ENCODE peak calls at places on chromosomes 5 and 9, in five cellular contexts. R is CD8-positive, alpha-beta T cell; X is transverse colon; P is sigmoid colon; U is GM23248. L is an unnamed sample.

GRCh38 chr5:150277043-150277442 is 12.5 kb downstream of the CAMK2A start:
- DNase-seq in P (no peak), U (no peak), R (no peak), X (no peak), L (no peak)

GRCh38 chr5:59126665-59127354 is 543.9 kb downstream of the RAB3C start:
- DNase-seq in U (peak; percentile 54), X (no peak), R (no peak), P (no peak), L (no peak)

GRCh38 chr9:18473551-18474279 is at the start of gene ADAMTSL1:
- DNase-seq in U (peak; percentile 79), R (no peak), P (peak; percentile 74), X (peak; percentile 25), L (peak; percentile 95)

GRCh38 chr9:98362624-98363023 is 107.2 kb upstream of the TBC1D2 start:
- DNase-seq in U (no peak), R (no peak), X (no peak), P (no peak), L (no peak)

GRCh38 chr5:15183520-15183919 is 311.9 kb upstream of the ANKH start:
- DNase-seq in X (no peak), R (no peak), U (peak; percentile 50), P (no peak), L (no peak)

GRCh38 chr5:472076-472655 is 29.2 kb downstream of the EXOC3 start:
- DNase-seq in P (peak; percentile 74), U (peak; percentile 71), R (no peak), X (peak; percentile 26), L (peak; percentile 40)

GRCh38 chr9:84061613-84062205 is 81.1 kb downstream of the RMI1 start:
- DNase-seq in X (peak; percentile 17), R (no peak), P (no peak), U (no peak), L (no peak)

GRCh38 chr5:126544087-126544740 is 50.8 kb downstream of the ALDH7A1 start:
- DNase-seq in U (peak; percentile 52), P (no peak), R (no peak), X (peak; percentile 54), L (peak; percentile 35)

GRCh38 chr5:1127991-1128785 is 16.3 kb upstream of the SLC12A7 start:
- DNase-seq in U (peak; percentile 49), P (no peak), R (no peak), X (no peak), L (no peak)

GRCh38 chr5:126234563-126235195 is 188.5 kb upstream of the GRAMD2B start:
- DNase-seq in X (peak; percentile 19), P (no peak), R (no peak), U (peak; percentile 24), L (peak; percentile 17)

GRCh38 chr9:123337971-123338370 is 18.0 kb upstream of the CRB2 start:
- DNase-seq in P (no peak), X (no peak), R (no peak), U (no peak), L (no peak)

GRCh38 chr9:131419716-131420115 is 25.8 kb downstream of the PRRC2B start:
- DNase-seq in U (no peak), X (no peak), R (no peak), P (no peak), L (no peak)

GRCh38 chr9:38421498-38422211 is 2.6 kb downstream of the IGFBPL1 start:
- DNase-seq in P (no peak), X (no peak), R (no peak), U (no peak), L (no peak)

GRCh38 chr5:64944868-64945267 is 176.1 kb downstream of the CWC27 start:
- DNase-seq in R (no peak), X (no peak), U (no peak), P (no peak), L (no peak)

GRCh38 chr9:38359297-38359653 is 33.2 kb upstream of the ALDH1B1 start:
- DNase-seq in R (no peak), P (peak; percentile 20), X (no peak), U (no peak), L (no peak)

DNA sequence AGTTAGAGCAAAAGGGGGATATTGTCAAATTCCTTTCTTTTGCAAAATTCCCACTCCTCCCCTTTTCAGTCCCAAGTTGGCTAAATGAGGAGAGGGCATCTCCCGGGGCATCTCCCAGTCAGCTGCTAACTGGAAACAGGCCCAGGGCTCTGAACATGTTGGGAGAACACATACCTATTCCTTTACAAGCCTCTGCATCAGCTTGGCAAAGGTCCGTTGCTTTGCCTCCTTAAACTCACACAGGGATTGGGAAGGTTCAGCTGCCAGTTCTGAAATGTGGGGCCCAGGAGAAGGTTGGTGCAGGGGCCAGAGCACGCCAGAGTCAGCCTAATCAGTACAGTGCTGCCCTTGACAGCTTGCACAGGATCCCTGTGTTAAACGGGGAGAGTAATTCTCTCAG is 11.0 kb upstream of the DMRT3 start:
- DNase-seq in X (no peak), U (no peak), P (no peak), R (no peak), L (no peak)
- H3K27me3 ChIP-seq in X (peaks cover 99% of the 10 kb centered on the region), U (peaks cover 85% of the 10 kb centered on the region), P (peaks cover 98% of the 10 kb centered on the region), R (peaks cover 20% of the 10 kb centered on the region), L (no peaks in the 10 kb centered on the region)

DNA sequence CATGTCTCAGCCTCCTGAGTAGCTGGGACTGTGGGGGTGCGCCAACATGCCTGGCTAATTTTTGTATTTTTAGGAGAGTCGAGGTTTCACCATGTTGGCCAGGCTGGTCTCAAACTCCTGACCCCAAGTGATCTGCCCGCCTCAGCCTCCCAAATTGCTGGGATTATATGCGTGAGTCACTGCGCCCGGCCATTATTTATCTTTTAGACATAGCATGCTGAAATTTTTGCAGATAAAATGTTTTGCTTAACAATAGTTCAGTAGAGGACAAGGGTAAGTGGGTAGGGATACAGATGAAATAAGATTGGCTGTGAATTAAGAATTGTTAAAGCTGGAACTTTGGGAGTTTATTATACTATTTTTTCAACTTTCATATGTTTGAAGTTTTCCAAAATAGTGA is 150.8 kb upstream of the GRHPR start:
- DNase-seq in U (no peak), P (no peak), R (no peak), X (no peak), L (no peak)
- H3K36me3 ChIP-seq in U (no peaks in the 10 kb centered on the region), P (no peaks in the 10 kb centered on the region), R (no peaks in the 10 kb centered on the region), X (no peaks in the 10 kb centered on the region), L (no peaks in the 10 kb centered on the region)

GRCh38 chr9:119368179-119368578 is 1.1 kb downstream of the BRINP1 start:
- DNase-seq in P (no peak), U (no peak), R (no peak), X (no peak), L (no peak)

GRCh38 chr9:119370816-119371215 is 1.6 kb upstream of the BRINP1 start:
- DNase-seq in U (peak; percentile 71), X (peak; percentile 7), P (no peak), R (no peak), L (peak; percentile 28)

GRCh38 chr9:119369670-119370366 is 583 bp upstream of the BRINP1 start:
- DNase-seq in P (no peak), X (no peak), R (no peak), U (peak; percentile 18), L (no peak)

GRCh38 chr9:119366909-119367690 is 2.1 kb downstream of the BRINP1 start:
- DNase-seq in U (no peak), P (no peak), R (no peak), X (no peak), L (no peak)

GRCh38 chr9:119368681-119369581 is at the start of gene BRINP1:
- DNase-seq in U (peak; percentile 82), X (no peak), R (no peak), P (no peak), L (peak; percentile 64)
- H3K4me3 ChIP-seq in U (peak within 1 kb of the TSS; percentile 73), X (peak within 1 kb of the TSS; percentile 9), R (no peak within 1 kb of the TSS), P (no peak within 1 kb of the TSS), L (peak within 1 kb of the TSS; percentile 47)

GRCh38 chr9:37031081-37031480 is 3.0 kb downstream of the PAX5 start:
- DNase-seq in P (no peak), R (no peak), U (no peak), X (no peak), L (no peak)

GRCh38 chr9:37028425-37029031 is 5.5 kb downstream of the PAX5 start:
- DNase-seq in R (no peak), P (no peak), X (no peak), U (no peak), L (no peak)

GRCh38 chr9:37029304-37029775 is 4.7 kb downstream of the PAX5 start:
- DNase-seq in U (no peak), R (no peak), X (no peak), P (no peak), L (no peak)

GRCh38 chr9:37030591-37030939 is 3.5 kb downstream of the PAX5 start:
- DNase-seq in P (no peak), X (no peak), U (no peak), R (no peak), L (no peak)

DNA sequence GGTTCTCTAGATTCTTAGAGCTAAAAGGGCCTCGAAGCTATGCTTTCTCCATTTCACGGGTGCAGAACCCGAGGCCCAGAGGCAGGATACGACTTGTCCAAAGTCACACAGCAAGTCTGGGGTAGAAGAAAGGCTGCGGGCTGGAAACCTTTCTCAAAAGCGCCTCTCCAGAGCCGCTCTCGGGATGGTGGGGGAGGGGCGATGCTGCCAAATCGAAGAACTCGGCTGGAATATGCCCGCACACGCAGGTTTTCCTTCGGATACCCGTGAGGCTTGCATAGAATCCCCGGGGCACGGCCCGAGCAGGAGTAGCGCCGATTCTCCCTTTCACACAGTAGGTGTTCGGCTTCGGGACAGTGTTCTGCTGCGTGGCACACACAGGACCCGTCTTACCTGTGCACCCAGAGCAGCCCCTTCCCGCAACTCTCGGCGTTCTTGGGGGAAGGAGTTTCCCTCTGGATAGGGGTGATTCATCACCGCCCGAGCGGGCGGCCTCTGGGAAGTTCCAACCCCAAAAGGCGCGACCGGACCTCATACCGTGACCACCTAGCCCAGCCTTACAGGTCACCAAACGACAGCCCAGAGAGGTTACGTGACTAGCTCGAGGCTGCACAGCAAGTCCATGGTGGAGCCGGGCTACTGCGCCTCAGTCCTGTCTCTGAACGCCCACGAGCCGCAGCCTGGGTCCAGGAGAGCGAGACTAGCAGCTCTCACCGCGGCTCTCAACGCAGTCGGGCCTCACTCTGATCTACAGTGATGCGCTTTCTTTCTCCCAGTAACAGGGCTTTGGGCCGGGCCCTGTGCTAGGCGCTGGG is 4.1 kb downstream of the PAX5 start:
- DNase-seq in X (no peak), R (no peak), U (peak; percentile 29), P (no peak), L (no peak)
- H3K27me3 ChIP-seq in X (peaks cover 100% of the 10 kb centered on the region), R (peaks cover 74% of the 10 kb centered on the region), U (peaks cover 95% of the 10 kb centered on the region), P (peaks cover 100% of the 10 kb centered on the region), L (peaks cover 34% of the 10 kb centered on the region)

DNA sequence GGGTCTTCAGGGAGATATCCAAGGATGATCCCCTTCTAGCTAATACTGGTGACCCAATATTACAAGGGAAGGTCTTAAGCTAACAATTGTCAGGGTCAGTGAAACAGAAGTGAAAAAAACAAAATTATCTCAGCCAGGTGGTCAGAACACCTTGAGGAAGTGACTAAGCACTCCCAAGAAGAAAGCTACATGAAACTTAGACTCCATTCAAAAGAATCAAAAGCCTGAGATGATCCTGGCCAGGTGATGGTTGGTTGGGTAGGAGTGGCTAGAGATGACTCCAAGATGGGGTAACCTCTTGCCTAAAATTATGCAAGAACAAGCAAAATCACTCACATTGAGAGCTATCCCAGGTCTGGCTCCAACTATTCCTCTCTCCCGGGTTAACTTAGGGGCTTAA is 5.4 kb downstream of the VCP start:
- DNase-seq in X (no peak), R (no peak), P (no peak), U (no peak), L (no peak)
- H3K36me3 ChIP-seq in X (peaks cover 4% of the 10 kb centered on the region), R (peaks cover 50% of the 10 kb centered on the region), P (peaks cover 56% of the 10 kb centered on the region), U (peaks cover 53% of the 10 kb centered on the region), L (peaks cover 80% of the 10 kb centered on the region)